ENCODE peak calls at places on chromosome 21, in five cellular contexts. I is psoas muscle; A is naive thymus-derived CD4-positive, alpha-beta T cell; B is Peyer's patch; G is CD8-positive, alpha-beta T cell. K is an unnamed sample. For H3K4me1 and H3K27me3, the result is how much of the 10 kb centered on the place peaks cover.

GRCh38 chr21:26819944-26820343 is 25.3 kb downstream of the ADAMTS1 start:
- DNase-seq in I (no peak), A (no peak), B (no peak), G (no peak), K (no peak)

GRCh38 chr21:41768371-41769042 is 1.7 kb upstream of the RIPK4 start:
- DNase-seq in I (no peak), A (peak), B (peak), G (no peak), K (no peak)

GRCh38 chr21:41560701-41561158 is 52.8 kb upstream of the TMPRSS2 start:
- DNase-seq in I (no peak), A (no peak), B (peak), G (no peak), K (no peak)

GRCh38 chr21:40404319-40404906 is 442.5 kb downstream of the DSCAM start:
- DNase-seq in I (no peak), A (no peak), B (no peak), G (no peak), K (no peak)

GRCh38 chr21:46189213-46189958 is 5.1 kb upstream of the SPATC1L start:
- DNase-seq in I (peak), A (no peak), B (no peak), G (no peak), K (peak)

GRCh38 chr21:41280115-41280919 is 36.3 kb upstream of the FAM3B start:
- DNase-seq in I (no peak), A (no peak), B (no peak), G (no peak), K (no peak)

GRCh38 chr21:26751305-26751704 is 93.9 kb downstream of the ADAMTS1 start:
- DNase-seq in I (no peak), A (no peak), B (no peak), G (no peak), K (no peak)

GRCh38 chr21:36613554-36613953 is 85.4 kb upstream of the SIM2 start:
- DNase-seq in I (no peak), A (no peak), B (no peak), G (no peak), K (no peak)

GRCh38 chr21:39681845-39682244 is 63.1 kb upstream of the IGSF5 start:
- DNase-seq in I (no peak), A (no peak), B (no peak), G (no peak), K (no peak)

GRCh38 chr21:27035791-27036190 is 68.9 kb upstream of the ADAMTS5 start:
- DNase-seq in I (no peak), A (no peak), B (no peak), G (no peak), K (no peak)

DNA sequence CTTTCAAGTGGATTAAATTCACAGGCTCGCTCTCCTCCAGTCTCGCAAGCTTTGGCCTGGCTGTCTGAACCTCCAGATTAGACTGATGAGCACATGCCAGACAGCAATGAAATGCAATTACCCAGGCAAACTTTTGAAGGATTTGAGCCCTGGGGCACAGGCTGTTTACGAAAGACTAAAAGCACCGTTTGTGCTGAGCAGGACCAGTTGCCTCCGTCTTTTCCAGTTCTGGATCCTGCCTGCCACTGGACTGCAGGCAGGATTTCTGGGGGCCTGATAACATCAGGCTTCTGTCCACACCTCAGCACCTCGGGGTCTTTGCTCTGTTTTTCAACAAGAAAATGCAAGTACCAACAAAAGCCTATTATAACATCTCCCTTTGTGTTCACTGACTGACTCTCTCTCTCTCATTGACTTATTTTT is 145.7 kb downstream of the CLIC6 start:
- DNase-seq in I (no peak), A (no peak), B (no peak), G (no peak), K (no peak)
- H3K4me1 ChIP-seq in I (under half), A (under half), B (under half), G (under half), K (under half)

GRCh38 chr21:44702111-44702972 is 5.4 kb downstream of the KRTAP10-12 start:
- DNase-seq in I (peak), A (no peak), B (peak), G (no peak), K (no peak)
- H3K27me3 ChIP-seq in I (under half), A (under half), B (under half), G (under half), K (under half)

DNA sequence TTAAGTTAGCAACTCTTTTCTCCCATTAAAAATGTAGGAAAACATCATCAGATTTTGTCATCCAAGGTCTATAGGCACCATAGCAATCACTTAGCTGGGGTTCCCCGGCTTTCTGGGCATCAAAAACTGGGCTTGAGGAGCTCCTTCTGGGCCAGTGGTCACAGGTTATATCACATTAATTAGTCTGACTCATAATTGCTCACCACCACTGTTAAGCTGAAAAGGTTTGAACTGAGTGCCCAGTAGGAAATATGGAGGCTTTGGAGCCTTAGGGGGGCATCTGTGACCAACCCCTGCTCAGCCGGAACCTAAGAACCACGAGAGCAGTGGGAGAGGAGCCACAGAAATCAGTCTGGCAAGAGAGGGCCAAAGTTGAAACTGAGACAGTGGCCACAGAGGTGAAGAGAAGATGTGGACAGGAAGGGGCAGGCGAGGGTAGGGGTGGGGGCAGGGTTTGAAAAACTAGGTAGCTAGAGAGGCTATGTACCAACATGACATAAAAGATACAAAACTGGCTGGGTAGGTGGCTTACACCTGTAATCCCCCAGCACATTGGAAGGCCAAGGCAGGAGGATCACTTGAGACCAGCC is 28.2 kb upstream of the TIAM1 start:
- DNase-seq in I (no peak), A (no peak), B (no peak), G (no peak), K (no peak)
- H3K27ac ChIP-seq in I (no peak), A (no peak), B (no peak), G (no peak), K (no peak)

GRCh38 chr21:35037384-35038105 is 11.6 kb downstream of the RUNX1 start:
- DNase-seq in I (no peak), A (peak), B (no peak), G (no peak), K (no peak)
- H3K4me1 ChIP-seq in I (under half), A (half or more), B (under half), G (half or more), K (under half)

GRCh38 chr21:18398843-18399242 is 4.7 kb downstream of the TMPRSS15 start:
- DNase-seq in I (no peak), A (no peak), B (no peak), G (no peak), K (no peak)
- H3K27me3 ChIP-seq in I (under half), A (under half), B (under half), G (under half), K (under half)

GRCh38 chr21:17784604-17785402 is 34.4 kb downstream of the C21orf91 start:
- DNase-seq in I (no peak), A (no peak), B (no peak), G (no peak), K (no peak)
- H3K27ac ChIP-seq in I (no peak), A (peak), B (peak), G (no peak), K (no peak)

DNA sequence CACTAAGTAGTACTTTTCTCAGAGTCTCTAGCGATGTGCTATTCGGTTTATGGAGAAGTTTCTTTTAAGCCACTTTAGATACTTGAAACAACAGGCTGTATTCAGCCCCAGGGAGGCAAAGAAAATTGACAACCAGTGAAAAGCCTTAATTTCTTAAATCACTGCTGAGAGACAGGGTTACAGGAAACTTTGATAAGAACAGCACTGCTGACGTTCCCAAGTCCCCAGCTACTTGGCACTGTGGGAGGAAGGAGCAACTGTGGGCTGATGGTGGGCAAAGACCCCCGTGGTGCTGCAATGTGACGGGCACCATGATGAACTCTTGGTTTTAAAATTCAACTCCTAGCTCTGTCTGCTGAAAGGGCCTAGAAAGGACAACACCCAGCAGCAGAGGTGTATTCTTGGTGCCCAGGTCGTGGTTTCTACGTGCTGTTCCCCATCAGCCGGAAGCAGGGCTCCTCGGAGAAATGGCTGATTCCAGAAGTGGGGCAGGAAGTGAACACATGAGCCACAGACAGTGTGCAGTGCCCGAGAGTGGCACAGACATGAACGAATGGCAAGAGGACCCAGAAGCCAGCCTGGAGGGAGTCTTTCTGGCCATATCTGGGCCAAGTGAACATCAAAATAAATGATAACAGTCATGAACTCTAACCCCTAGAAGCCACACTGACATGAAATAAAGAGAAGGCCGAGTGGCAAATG is 5.3 kb downstream of the PTTG1IP start:
- DNase-seq in I (peak), A (peak), B (peak), G (no peak), K (peak)
- H3K4me1 ChIP-seq in I (half or more), A (half or more), B (under half), G (half or more), K (under half)

GRCh38 chr21:38476385-38476784 is 21.9 kb downstream of the ERG start:
- DNase-seq in I (no peak), A (no peak), B (no peak), G (no peak), K (no peak)

GRCh38 chr21:38475519-38475918 is 22.8 kb downstream of the ERG start:
- DNase-seq in I (no peak), A (no peak), B (no peak), G (no peak), K (no peak)

GRCh38 chr21:38474124-38474523 is 24.2 kb downstream of the ERG start:
- DNase-seq in I (no peak), A (no peak), B (no peak), G (no peak), K (no peak)

GRCh38 chr21:38472709-38473108 is 25.6 kb downstream of the ERG start:
- DNase-seq in I (no peak), A (no peak), B (no peak), G (no peak), K (no peak)

DNA sequence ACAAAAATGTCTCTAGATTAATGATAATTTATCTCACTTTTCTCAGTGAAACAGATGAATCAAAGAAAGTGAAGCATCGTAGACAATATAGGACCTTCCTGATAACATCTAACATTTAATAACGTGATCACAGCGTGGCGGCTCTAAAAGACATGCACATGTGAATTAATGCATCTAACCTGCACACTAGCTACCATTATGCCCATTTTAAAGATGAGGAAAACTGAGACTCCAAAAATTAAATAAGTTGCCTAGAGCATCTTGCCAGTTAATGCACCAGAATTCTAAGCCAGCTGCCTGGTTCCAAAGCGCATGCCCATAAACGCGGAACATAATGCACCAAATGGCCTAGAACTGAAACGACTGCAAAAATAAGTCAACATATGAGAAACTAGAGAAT is 23.5 kb downstream of the ERG start:
- DNase-seq in I (no peak), A (no peak), B (no peak), G (no peak), K (no peak)
- H3K27me3 ChIP-seq in I (under half), A (under half), B (under half), G (under half), K (under half)